ENCODE peak calls at places on chromosomes 6 and 20, in five cellular contexts. Q is endothelial cell of umbilical vein, N is mammary epithelial cell, S is GM23248, T is DND-41. C is an unnamed sample.

GRCh38 chr6:90083891-90084290 is 189.6 kb downstream of the GJA10 start:
- DNase-seq in N (no peak), Q (no peak), S (no peak), T (peak; percentile 22), C (no peak)

GRCh38 chr6:75460636-75461035 is 33.0 kb downstream of the FILIP1 start:
- DNase-seq in S (peak; percentile 44), T (no peak), Q (peak; percentile 52), N (no peak), C (peak; percentile 61)

GRCh38 chr20:63057133-63058117 is 50.7 kb upstream of the BHLHE23 start:
- DNase-seq in Q (no peak), T (no peak), S (peak; percentile 6), N (no peak), C (peak; percentile 5)

GRCh38 chr6:157990321-157991066 is 8.8 kb downstream of the SYNJ2 start:
- DNase-seq in S (no peak), Q (no peak), T (peak; percentile 90), N (no peak), C (no peak)

GRCh38 chr6:68343901-68344300 is 291.2 kb upstream of the ADGRB3 start:
- DNase-seq in S (peak; percentile 1), N (peak; percentile 1), Q (no peak), T (peak; percentile 16), C (peak; percentile 72)

GRCh38 chr6:140485740-140486467 is 1111.5 kb upstream of the CITED2 start:
- DNase-seq in N (peak; percentile 82), Q (peak; percentile 13), T (no peak), S (peak; percentile 97), C (peak; percentile 98)

GRCh38 chr6:162554531-162554930 is 173.0 kb downstream of the PRKN start:
- DNase-seq in Q (no peak), N (no peak), T (no peak), S (no peak), C (no peak)

GRCh38 chr6:131134220-131134831 is 941 bp upstream of the AKAP7 start:
- DNase-seq in S (peak; percentile 2), T (no peak), N (no peak), Q (no peak), C (no peak)

GRCh38 chr6:7991536-7991935 is 72.7 kb downstream of the BLOC1S5 start:
- DNase-seq in N (no peak), S (peak; percentile 9), T (no peak), Q (no peak), C (no peak)

GRCh38 chr6:29926081-29926794 is 16.1 kb upstream of the HLA-A start:
- DNase-seq in N (no peak), Q (no peak), T (peak; percentile 37), S (peak; percentile 57), C (peak; percentile 54)

GRCh38 chr6:34177181-34177591 is 31.3 kb upstream of the GRM4 start:
- DNase-seq in T (no peak), Q (no peak), N (no peak), S (no peak), C (no peak)

GRCh38 chr6:48826884-48827701 is 636.0 kb downstream of the MMUT start:
- DNase-seq in S (peak; percentile 97), Q (peak; percentile 71), N (peak; percentile 100), T (no peak), C (peak; percentile 96)

GRCh38 chr6:33301877-33302276 is 3.1 kb upstream of the RGL2 start:
- DNase-seq in Q (no peak), S (no peak), T (no peak), N (no peak), C (no peak)

DNA sequence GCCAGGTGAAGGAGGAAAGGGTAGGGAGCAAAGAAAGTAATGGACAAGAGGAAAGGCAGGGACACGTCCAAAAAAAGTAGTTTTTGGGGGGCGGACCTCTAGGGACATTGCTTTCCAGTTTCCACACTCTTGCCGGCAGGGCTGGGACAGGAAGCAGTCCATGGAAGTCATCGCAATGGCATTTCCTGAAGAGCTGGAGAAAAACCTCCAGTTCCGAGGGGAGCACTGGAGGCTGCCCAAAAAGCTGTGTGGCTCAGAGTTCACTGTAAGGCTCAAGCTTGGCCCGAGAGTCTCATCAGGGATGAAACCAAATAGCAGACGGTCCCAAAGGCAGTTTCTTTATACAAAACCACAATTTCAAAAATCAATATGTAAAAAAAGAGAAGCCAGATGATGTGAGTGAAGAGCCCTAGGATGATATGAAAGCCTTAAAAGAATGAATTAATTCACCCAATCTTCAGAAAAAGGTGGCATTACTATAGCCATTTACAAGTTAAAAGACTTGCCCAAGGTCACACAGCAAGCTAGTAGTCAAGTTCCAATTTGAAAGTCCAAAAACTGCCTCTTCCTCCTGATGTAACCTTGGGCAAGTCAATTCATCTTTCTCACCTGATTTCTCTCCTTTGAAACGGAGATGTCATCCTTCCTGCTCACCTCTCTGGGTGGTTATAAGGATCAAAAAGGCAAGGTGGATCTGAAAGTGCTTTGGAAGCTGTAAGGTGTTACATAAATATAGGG is 9.2 kb downstream of the BCL2L1 start:
- DNase-seq in Q (peak; percentile 78), N (peak; percentile 83), S (peak; percentile 95), T (no peak), C (peak; percentile 93)
- H3K4me3 ChIP-seq in Q (no peak overlapping the region), N (no peak overlapping the region), S (peak overlapping the region; percentile 69), T (peak overlapping the region; percentile 23), C (peak overlapping the region; percentile 32)

GRCh38 chr6:43283905-43284304 is 14.2 kb upstream of the SLC22A7 start:
- DNase-seq in T (no peak), N (peak; percentile 48), Q (no peak), S (no peak), C (no peak)

GRCh38 chr6:43285832-43286231 is 12.2 kb upstream of the SLC22A7 start:
- DNase-seq in T (no peak), S (no peak), Q (no peak), N (no peak), C (no peak)

GRCh38 chr6:43286456-43286994 is 11.5 kb upstream of the SLC22A7 start:
- DNase-seq in S (no peak), T (no peak), N (no peak), Q (no peak), C (no peak)

GRCh38 chr6:43284986-43285385 is 13.1 kb upstream of the SLC22A7 start:
- DNase-seq in Q (no peak), T (no peak), S (peak; percentile 30), N (no peak), C (no peak)

GRCh38 chr6:43285415-43285814 is 12.6 kb upstream of the SLC22A7 start:
- DNase-seq in T (no peak), N (no peak), Q (no peak), S (peak; percentile 22), C (no peak)
- TF ChIP-seq EZH2 in T (no peak), N (no peak), Q (no peak), S (no peak), C (no peak)

DNA sequence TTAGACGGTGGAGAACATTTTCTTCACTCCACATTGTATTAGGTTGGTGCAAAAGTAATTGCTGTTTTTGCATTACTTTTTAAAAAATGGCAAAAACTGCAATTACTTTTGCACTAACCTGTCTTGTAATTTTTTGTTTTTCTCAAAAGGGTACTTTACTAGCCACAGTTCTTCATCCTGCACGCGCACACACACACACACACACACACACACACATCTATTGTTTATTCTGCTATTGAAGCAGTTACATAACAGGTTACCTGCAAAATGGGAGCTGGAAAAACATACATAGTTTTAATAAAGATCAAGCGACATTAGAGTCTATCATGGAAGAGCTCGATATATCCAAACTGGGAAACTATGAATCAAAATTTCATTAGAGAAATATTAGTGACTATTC is 235.2 kb downstream of the SIM1 start:
- DNase-seq in Q (no peak), T (no peak), N (no peak), S (no peak), C (no peak)
- H3K4me3 ChIP-seq in Q (no peak overlapping the region), T (no peak overlapping the region), N (no peak overlapping the region), S (peak overlapping the region; percentile 63), C (peak overlapping the region; percentile 43)

GRCh38 chr6:137001977-137002302 is 42.8 kb downstream of the IL20RA start:
- DNase-seq in S (no peak), Q (no peak), T (no peak), N (no peak), C (no peak)
- TF ChIP-seq EZH2 in S (no peak), Q (no peak), T (no peak), N (no peak), C (no peak)

GRCh38 chr20:31562241-31562640 is 42.8 kb upstream of the ID1 start:
- DNase-seq in N (no peak), Q (no peak), S (no peak), T (no peak), C (no peak)
- H3K4me3 ChIP-seq in N (no peak overlapping the region), Q (no peak overlapping the region), S (no peak overlapping the region), T (no peak overlapping the region), C (no peak overlapping the region)

GRCh38 chr6:6002005-6002808 is 4.5 kb downstream of the NRN1 start:
- DNase-seq in Q (no peak), N (no peak), T (no peak), S (peak; percentile 56), C (no peak)
- TF ChIP-seq EZH2 in Q (peak; percentile 55), N (no peak), T (no peak), S (no peak), C (no peak)

DNA sequence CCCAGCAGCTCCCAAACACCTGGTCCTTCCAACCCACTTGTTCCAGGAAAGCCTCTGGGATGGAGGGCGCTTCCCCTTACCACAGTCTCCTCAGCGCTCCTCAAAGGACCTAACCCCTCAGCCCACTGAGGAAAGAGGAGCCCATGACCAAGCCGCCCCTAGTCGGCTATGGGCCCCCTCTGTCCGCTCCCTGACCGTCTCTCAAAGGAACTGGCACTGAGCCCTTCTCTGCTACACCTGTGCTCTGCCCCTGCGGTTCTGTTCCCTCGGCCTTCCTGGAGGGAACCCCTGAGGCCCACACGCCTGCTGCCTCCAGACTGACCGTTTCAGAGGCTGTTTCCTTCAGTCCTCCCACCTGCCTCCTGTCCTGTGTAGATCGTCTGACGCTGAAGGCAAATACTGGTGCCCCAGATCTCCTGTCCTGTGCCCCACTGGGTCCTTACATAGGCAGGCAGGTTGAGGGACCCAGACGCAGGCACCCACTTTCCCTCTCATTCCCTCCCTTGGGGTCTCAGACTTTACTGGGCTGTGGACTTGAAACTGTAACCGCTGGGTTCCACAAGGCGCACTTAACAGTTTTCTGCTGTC is 1.9 kb upstream of the SLC4A11 start:
- DNase-seq in S (no peak), Q (no peak), T (no peak), N (no peak), C (no peak)
- H3K4me3 ChIP-seq in S (no peak overlapping the region), Q (no peak overlapping the region), T (no peak overlapping the region), N (peak overlapping the region; percentile 98), C (peak overlapping the region; percentile 67)